ENCODE peak calls at places on chromosomes 2 and 18, in nine cellular contexts. J, D, R, K, S, P, A, Q and G are unnamed samples.

GRCh38 chr18:44747157-44747556 is 66.5 kb downstream of the SETBP1 start:
- DNase-seq in J (no peak), D (no peak), R (no peak), K (no peak), S (no peak), P (no peak), A (no peak), Q (no peak), G (no peak)

GRCh38 chr2:111694690-111695089 is 189.3 kb downstream of the ANAPC1 start:
- DNase-seq in J (peak; percentile 51), D (peak; percentile 98), R (no peak), K (no peak), S (no peak), P (peak; percentile 87), A (no peak), Q (peak; percentile 54), G (no peak)

GRCh38 chr2:5846881-5847280 is 154.7 kb downstream of the SOX11 start:
- DNase-seq in J (no peak), D (no peak), R (no peak), K (no peak), S (no peak), P (peak; percentile 73), A (no peak), Q (no peak), G (no peak)

GRCh38 chr2:55743583-55743982 is 49.9 kb upstream of the PNPT1 start:
- DNase-seq in J (peak; percentile 93), D (peak; percentile 69), R (no peak), K (no peak), S (no peak), P (peak; percentile 86), A (no peak), Q (no peak), G (peak; percentile 31)

GRCh38 chr2:169110919-169111318 is 41.6 kb downstream of the DHRS9 start:
- DNase-seq in J (no peak), D (no peak), R (no peak), K (no peak), S (no peak), P (no peak), A (peak; percentile 59), Q (no peak), G (no peak)

GRCh38 chr2:240523451-240524281 is 34.1 kb downstream of the ANKMY1 start:
- DNase-seq in J (no peak), D (no peak), R (no peak), K (no peak), S (no peak), P (no peak), A (no peak), Q (no peak), G (no peak)

GRCh38 chr2:214593723-214594122 is 182.9 kb downstream of the VWC2L start:
- DNase-seq in J (no peak), D (peak; percentile 44), R (no peak), K (no peak), S (no peak), P (peak; percentile 93), A (peak; percentile 49), Q (no peak), G (no peak)

GRCh38 chr2:72980535-72981217 is 63.4 kb downstream of the EMX1 start:
- DNase-seq in J (peak; percentile 48), D (peak; percentile 20), R (no peak), K (no peak), S (no peak), P (peak; percentile 58), A (no peak), Q (no peak), G (no peak)

GRCh38 chr2:173631123-173631450 is 276.4 kb downstream of the CDCA7 start:
- DNase-seq in J (no peak), D (peak; percentile 30), R (peak; percentile 42), K (no peak), S (no peak), P (peak; percentile 34), A (no peak), Q (no peak), G (no peak)

DNA sequence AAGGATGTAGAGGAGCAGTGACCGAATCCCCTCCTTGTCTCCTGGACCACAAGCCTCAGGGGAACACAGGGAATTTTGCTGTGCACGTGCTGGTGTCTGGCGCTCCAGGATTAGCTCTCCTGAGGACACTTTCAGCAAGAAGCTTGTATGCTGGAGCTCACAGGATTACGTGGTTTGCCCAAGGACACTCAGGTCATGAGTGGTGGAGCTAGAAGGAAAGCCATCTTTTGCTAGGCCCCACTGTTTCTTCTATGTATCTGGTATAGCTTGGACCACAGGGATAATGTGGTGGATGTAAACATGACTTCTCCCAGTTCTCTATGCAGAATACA is 202.3 kb downstream of the RNF144A start:
- DNase-seq in J (no peak), D (no peak), R (no peak), K (no peak), S (no peak), P (no peak), A (no peak), Q (no peak), G (no peak)
- H3K27ac ChIP-seq in J (no peak overlapping the region), D (no peak overlapping the region), R (no peak overlapping the region), K (no peak overlapping the region), S (no peak overlapping the region), P (no peak overlapping the region), A (no peak overlapping the region), Q (no peak overlapping the region), G (no peak overlapping the region)

GRCh38 chr18:49345931-49346696 is 114.3 kb downstream of the DYM start:
- DNase-seq in J (no peak), D (no peak), R (no peak), K (no peak), S (no peak), P (peak; percentile 53), A (no peak), Q (no peak), G (no peak)
- H3K27ac ChIP-seq in J (no peak overlapping the region), D (no peak overlapping the region), R (no peak overlapping the region), K (no peak overlapping the region), S (no peak overlapping the region), P (no peak overlapping the region), A (no peak overlapping the region), Q (no peak overlapping the region), G (no peak overlapping the region)

GRCh38 chr18:10378688-10379465 is 75.6 kb upstream of the APCDD1 start:
- DNase-seq in J (peak; percentile 40), D (no peak), R (no peak), K (no peak), S (no peak), P (peak; percentile 78), A (no peak), Q (no peak), G (no peak)
- H3K27ac ChIP-seq in J (no peak overlapping the region), D (no peak overlapping the region), R (no peak overlapping the region), K (no peak overlapping the region), S (no peak overlapping the region), P (peak overlapping the region; percentile 61), A (no peak overlapping the region), Q (no peak overlapping the region), G (no peak overlapping the region)

GRCh38 chr2:20214566-20215182 is 10.3 kb downstream of the SDC1 start:
- DNase-seq in J (no peak), D (no peak), R (no peak), K (no peak), S (no peak), P (no peak), A (no peak), Q (no peak), G (no peak)
- H3K27ac ChIP-seq in J (peak overlapping the region; percentile 90), D (no peak overlapping the region), R (no peak overlapping the region), K (no peak overlapping the region), S (no peak overlapping the region), P (no peak overlapping the region), A (no peak overlapping the region), Q (peak overlapping the region; percentile 36), G (peak overlapping the region; percentile 99)

GRCh38 chr18:3456686-3457069 is 6.7 kb downstream of the TGIF1 start:
- DNase-seq in J (no peak), D (no peak), R (no peak), K (no peak), S (no peak), P (no peak), A (no peak), Q (no peak), G (no peak)

GRCh38 chr18:3458952-3459853 is 9.2 kb downstream of the TGIF1 start:
- DNase-seq in J (peak; percentile 69), D (peak; percentile 55), R (no peak), K (no peak), S (no peak), P (peak; percentile 74), A (no peak), Q (no peak), G (no peak)

GRCh38 chr18:3457261-3457724 is 7.3 kb downstream of the TGIF1 start:
- DNase-seq in J (no peak), D (no peak), R (no peak), K (no peak), S (peak; percentile 19), P (no peak), A (no peak), Q (no peak), G (no peak)

GRCh38 chr18:3455938-3456685 is 6.1 kb downstream of the TGIF1 start:
- DNase-seq in J (peak; percentile 46), D (peak; percentile 59), R (no peak), K (no peak), S (no peak), P (peak; percentile 54), A (no peak), Q (no peak), G (no peak)

GRCh38 chr18:3458378-3458777 is 8.4 kb downstream of the TGIF1 start:
- DNase-seq in J (no peak), D (no peak), R (no peak), K (no peak), S (no peak), P (peak; percentile 19), A (no peak), Q (no peak), G (no peak)
- H3K27ac ChIP-seq in J (peak overlapping the region; percentile 55), D (peak overlapping the region; percentile 44), R (no peak overlapping the region), K (peak overlapping the region; percentile 100), S (peak overlapping the region; percentile 80), P (no peak overlapping the region), A (no peak overlapping the region), Q (peak overlapping the region; percentile 28), G (peak overlapping the region; percentile 99)

DNA sequence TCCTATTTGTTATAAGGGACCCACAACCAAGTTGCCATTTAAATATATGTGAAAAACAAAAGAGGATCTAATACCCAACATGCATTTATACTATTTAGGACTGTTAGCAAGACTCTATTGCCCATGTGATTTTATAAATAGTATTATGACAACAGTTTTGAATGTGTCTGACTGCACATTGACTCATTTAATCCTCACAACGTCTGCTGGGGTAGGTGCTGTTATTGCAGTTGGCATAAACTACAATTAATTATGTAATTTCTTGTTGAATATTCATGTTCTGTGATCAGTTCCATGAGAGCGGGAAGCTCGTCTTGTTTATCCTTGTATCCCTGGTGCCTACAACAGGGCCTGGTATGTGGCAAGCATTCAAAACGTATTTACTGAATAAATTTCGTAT is 53.8 kb downstream of the SH2D6 start:
- DNase-seq in J (no peak), D (no peak), R (no peak), K (no peak), S (no peak), P (no peak), A (no peak), Q (no peak), G (no peak)
- H3K27ac ChIP-seq in J (no peak overlapping the region), D (no peak overlapping the region), R (no peak overlapping the region), K (peak overlapping the region; percentile 75), S (no peak overlapping the region), P (no peak overlapping the region), A (no peak overlapping the region), Q (no peak overlapping the region), G (peak overlapping the region; percentile 68)

DNA sequence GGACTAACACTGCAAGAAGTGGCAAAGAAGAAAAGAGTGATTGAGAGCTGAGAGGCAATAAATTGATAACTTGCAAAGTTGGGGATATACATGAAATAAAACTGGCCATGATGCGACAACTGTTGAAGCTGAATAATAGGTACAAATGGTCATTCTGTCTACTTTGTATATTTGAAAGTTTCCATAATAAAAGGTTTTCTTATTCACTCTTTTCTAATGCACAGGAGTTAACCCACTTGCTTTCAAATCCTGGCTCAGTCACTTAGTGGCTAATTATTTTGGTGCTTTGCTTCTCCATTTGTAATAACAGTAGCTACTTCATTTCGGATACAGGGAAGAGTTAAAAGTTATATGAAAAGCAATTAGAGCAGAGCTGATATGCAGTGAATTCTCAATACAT is 159.7 kb upstream of the WDSUB1 start:
- DNase-seq in J (no peak), D (no peak), R (no peak), K (no peak), S (no peak), P (no peak), A (no peak), Q (no peak), G (no peak)
- H3K27ac ChIP-seq in J (no peak overlapping the region), D (no peak overlapping the region), R (no peak overlapping the region), K (no peak overlapping the region), S (no peak overlapping the region), P (no peak overlapping the region), A (no peak overlapping the region), Q (no peak overlapping the region), G (no peak overlapping the region)